ENCODE peak calls at places on chromosomes 5 and 9, in five cellular contexts. S is dorsolateral prefrontal cortex; C is CD4-positive, alpha-beta T cell; O is transverse colon; Z is heart right ventricle. J is an unnamed sample.

GRCh38 chr9:134626576-134627416 is 14.8 kb upstream of the COL5A1 start:
- DNase-seq in Z (no peak), O (no peak), S (no peak), C (no peak), J (no peak)

GRCh38 chr5:22572941-22573340 is 280.2 kb downstream of the CDH12 start:
- DNase-seq in Z (no peak), C (no peak), O (no peak), S (no peak), J (no peak)

GRCh38 chr9:96087669-96088299 is 212.3 kb downstream of the ERCC6L2 start:
- DNase-seq in S (no peak), Z (no peak), O (no peak), C (no peak), J (no peak)

GRCh38 chr9:135536166-135536565 is 9.8 kb upstream of the OBP2A start:
- DNase-seq in O (no peak), S (no peak), Z (no peak), C (no peak), J (no peak)

GRCh38 chr5:69105996-69106906 is 12.4 kb downstream of the SLC30A5 start:
- DNase-seq in Z (no peak), O (no peak), S (no peak), C (no peak), J (peak; percentile 56)

GRCh38 chr5:159240301-159240870 is 22.7 kb upstream of the UBLCP1 start:
- DNase-seq in S (no peak), Z (no peak), C (no peak), O (no peak), J (no peak)

GRCh38 chr5:159732220-159732619 is 184.1 kb upstream of the ADRA1B start:
- DNase-seq in C (no peak), O (no peak), Z (no peak), S (no peak), J (no peak)

GRCh38 chr5:151151793-151152192 is 5.8 kb downstream of the ANXA6 start:
- DNase-seq in Z (no peak), O (peak; percentile 30), S (no peak), C (no peak), J (peak; percentile 59)

GRCh38 chr5:141914154-141914743 is 9.4 kb upstream of the DELE1 start:
- DNase-seq in Z (peak; percentile 45), S (peak; percentile 62), C (no peak), O (peak; percentile 71), J (peak; percentile 55)

GRCh38 chr5:141917760-141918159 is 5.9 kb upstream of the DELE1 start:
- DNase-seq in S (no peak), Z (no peak), O (no peak), C (no peak), J (no peak)

GRCh38 chr5:141916522-141916921 is 7.1 kb upstream of the DELE1 start:
- DNase-seq in S (no peak), C (no peak), Z (no peak), O (no peak), J (no peak)

GRCh38 chr5:141914797-141915196 is 8.9 kb upstream of the DELE1 start:
- DNase-seq in O (no peak), Z (no peak), C (no peak), S (no peak), J (no peak)

GRCh38 chr5:141915881-141916336 is 7.8 kb upstream of the DELE1 start:
- DNase-seq in S (no peak), C (no peak), Z (no peak), O (peak; percentile 27), J (no peak)
- TF ChIP-seq CTCF in S (no peak), C (no peak), Z (no peak), O (no peak), J (no peak)

GRCh38 chr9:126564128-126564527 is 49.6 kb upstream of the LMX1B start:
- DNase-seq in Z (no peak), O (no peak), C (no peak), S (no peak), J (no peak)

GRCh38 chr9:126563556-126563955 is 50.2 kb upstream of the LMX1B start:
- DNase-seq in Z (no peak), S (no peak), C (no peak), O (no peak), J (no peak)

GRCh38 chr9:126565336-126566128 is 48.2 kb upstream of the LMX1B start:
- DNase-seq in S (no peak), Z (no peak), C (no peak), O (no peak), J (no peak)

GRCh38 chr9:126561582-126561981 is 52.1 kb upstream of the LMX1B start:
- DNase-seq in S (no peak), O (no peak), Z (no peak), C (no peak), J (no peak)

GRCh38 chr9:126564716-126565115 is 49.0 kb upstream of the LMX1B start:
- DNase-seq in C (no peak), Z (no peak), O (no peak), S (no peak), J (no peak)
- TF ChIP-seq CTCF in C (peak; percentile 30), Z (no peak), O (no peak), S (no peak), J (peak; percentile 24)

DNA sequence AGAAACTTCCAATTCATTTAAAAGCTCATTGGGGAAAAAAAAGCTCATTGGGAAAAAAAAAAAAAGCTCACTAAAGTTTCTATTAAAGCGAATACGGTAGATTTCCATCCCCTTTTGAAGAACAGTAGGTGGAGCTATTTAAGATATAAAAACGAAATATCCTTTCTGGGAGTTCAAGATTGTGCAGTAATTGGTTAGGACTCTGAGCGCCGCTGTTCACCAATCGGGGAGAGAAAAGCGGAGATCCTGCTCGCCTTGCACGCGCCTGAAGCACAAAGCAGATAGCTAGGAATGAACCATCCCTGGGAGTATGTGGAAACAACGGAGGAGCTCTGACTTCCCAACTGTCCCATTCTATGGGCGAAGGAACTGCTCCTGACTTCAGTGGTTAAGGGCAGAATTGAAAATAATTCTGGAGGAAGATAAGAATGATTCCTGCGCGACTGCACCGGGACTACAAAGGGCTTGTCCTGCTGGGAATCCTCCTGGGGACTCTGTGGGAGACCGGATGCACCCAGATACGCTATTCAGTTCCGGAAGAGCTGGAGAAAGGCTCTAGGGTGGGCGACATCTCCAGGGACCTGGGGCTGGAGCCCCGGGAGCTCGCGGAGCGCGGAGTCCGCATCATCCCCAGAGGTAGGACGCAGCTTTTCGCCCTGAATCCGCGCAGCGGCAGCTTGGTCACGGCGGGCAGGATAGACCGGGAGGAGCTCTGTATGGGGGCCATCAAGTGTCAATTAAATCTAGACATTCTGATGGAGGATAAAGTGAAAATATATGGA is at the start of gene PCDHGA12:
- DNase-seq in Z (no peak), S (no peak), C (no peak), O (no peak), J (peak; percentile 85)
- TF ChIP-seq CTCF in Z (peak; percentile 23), S (no peak), C (no peak), O (no peak), J (peak; percentile 61)

GRCh38 chr5:16808021-16808420 is 128.1 kb downstream of the MYO10 start:
- DNase-seq in O (no peak), S (no peak), Z (no peak), C (no peak), J (no peak)

GRCh38 chr5:16806691-16807433 is 129.2 kb downstream of the MYO10 start:
- DNase-seq in O (no peak), S (no peak), C (no peak), Z (no peak), J (no peak)

GRCh38 chr5:16807475-16807874 is 128.6 kb downstream of the MYO10 start:
- DNase-seq in C (no peak), S (no peak), Z (no peak), O (no peak), J (no peak)

GRCh38 chr5:16803831-16804230 is 132.3 kb downstream of the MYO10 start:
- DNase-seq in C (no peak), O (no peak), Z (no peak), S (no peak), J (no peak)

DNA sequence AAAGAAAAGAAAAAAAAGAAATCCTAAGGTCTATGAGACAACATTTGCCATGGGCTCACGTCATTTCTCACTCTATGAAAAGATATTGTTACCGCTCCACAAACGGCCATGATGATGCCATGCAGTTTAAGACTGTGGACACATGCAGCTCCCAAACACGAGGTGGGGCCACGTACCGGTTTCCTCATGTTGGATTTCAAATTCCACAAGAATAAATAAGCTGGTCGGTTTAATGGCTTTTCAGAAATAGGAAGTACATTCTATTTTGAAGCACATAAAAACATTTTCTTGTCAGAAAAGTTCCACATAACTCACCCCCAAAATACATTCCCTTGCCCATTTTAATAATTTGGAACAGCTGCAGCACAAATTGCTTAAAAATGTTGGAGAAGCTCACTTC is 130.6 kb downstream of the MYO10 start:
- DNase-seq in S (no peak), C (no peak), Z (no peak), O (no peak), J (no peak)
- TF ChIP-seq CTCF in S (no peak), C (no peak), Z (no peak), O (no peak), J (no peak)

DNA sequence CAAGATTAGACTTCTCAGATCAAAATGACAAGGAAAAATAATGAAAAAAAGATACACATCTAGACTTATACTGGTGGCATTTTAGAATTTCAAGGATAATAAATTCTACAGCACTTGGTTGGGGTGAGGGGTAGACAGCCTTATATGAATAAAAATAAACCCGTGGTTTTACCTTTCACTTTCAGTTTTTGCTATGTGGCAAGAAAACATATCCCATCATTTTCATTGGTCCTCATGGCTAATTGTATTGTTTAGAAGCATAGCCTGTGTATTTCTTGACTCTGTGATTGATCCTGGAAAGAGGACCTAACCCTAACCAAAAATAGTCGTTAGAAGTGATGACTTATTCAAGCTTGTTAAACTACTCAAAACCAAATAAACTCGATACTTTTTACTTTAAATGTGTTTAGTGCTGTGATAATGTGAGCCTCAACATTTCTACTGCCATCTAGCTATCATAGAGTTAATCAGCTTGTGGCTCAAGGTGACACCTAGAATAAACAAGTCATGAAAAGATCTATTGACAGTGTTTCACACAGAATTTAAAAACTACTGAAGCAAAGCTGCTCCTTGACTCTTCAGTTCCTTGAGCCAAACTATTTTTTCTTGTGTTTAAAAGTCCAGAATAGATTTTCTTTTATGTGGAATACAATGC is 153.3 kb upstream of the IZUMO3 start:
- DNase-seq in O (no peak), C (no peak), Z (no peak), S (no peak), J (no peak)
- TF ChIP-seq CTCF in O (no peak), C (no peak), Z (no peak), S (no peak), J (no peak)

GRCh38 chr5:157556615-157557418 is 18.8 kb downstream of the ADAM19 start:
- DNase-seq in Z (no peak), O (no peak), C (no peak), S (no peak), J (no peak)
- TF ChIP-seq CTCF in Z (no peak), O (no peak), C (no peak), S (no peak), J (no peak)

DNA sequence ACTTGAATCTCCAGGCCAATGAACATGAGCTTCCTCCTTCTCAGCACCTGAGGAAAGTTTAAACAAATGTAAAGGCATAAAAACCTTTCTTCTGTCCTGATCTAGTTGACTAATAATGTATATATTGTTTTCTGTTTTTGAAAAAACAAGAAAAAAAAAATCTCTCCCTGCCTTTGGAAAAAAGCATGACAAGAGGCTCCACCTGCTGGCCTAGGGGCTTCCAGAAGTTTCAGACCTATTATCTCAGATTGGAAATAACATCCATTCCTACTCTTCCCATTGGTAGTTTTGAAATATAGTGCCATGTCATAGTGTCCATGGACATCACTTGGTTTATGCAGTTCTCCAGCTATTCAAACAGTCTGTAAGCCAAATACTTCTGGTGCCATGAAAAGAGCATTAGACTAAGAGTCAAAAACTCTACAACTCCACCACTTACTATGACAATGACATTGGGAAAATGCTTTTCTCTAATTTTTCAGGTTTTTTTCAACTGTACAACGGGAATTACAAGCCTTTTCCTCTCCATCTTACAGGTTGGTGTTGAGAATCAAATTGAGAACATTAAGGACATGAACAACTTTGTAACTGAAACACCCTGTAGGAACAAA is 409.6 kb upstream of the MPDZ start:
- DNase-seq in O (no peak), Z (no peak), C (no peak), S (no peak), J (no peak)
- TF ChIP-seq CTCF in O (no peak), Z (peak; percentile 23), C (no peak), S (peak; percentile 36), J (no peak)

GRCh38 chr9:25716220-25716872 is 38.1 kb upstream of the TUSC1 start:
- DNase-seq in O (peak; percentile 15), S (no peak), C (no peak), Z (no peak), J (peak; percentile 16)
- TF ChIP-seq CTCF in O (peak; percentile 47), S (peak; percentile 51), C (no peak), Z (peak; percentile 8), J (peak; percentile 38)